ENCODE peak calls at places on chromosomes 13 and 19, in five cellular contexts. W is endodermal cell, P is GM12865, O is cardiac muscle cell, Y is uterus. U is an unnamed sample.

GRCh38 chr13:113941571-113942191 is 32.2 kb downstream of the C13orf46 start:
- DNase-seq in W (no peak), Y (no peak), P (no peak), O (peak; percentile 37), U (peak; percentile 28)

GRCh38 chr13:61884830-61885229 is 469.2 kb upstream of the PCDH20 start:
- DNase-seq in P (no peak), W (no peak), O (no peak), Y (no peak), U (no peak)

GRCh38 chr19:33473644-33474305 is 47.8 kb downstream of the PEPD start:
- DNase-seq in P (no peak), Y (no peak), W (peak; percentile 19), O (peak; percentile 21), U (no peak)

GRCh38 chr19:21519488-21519887 is 14.1 kb downstream of the ZNF429 start:
- DNase-seq in O (peak; percentile 1), Y (no peak), P (no peak), W (no peak), U (no peak)

GRCh38 chr13:79246575-79246949 is 159.5 kb downstream of the RBM26 start:
- DNase-seq in W (no peak), P (peak; percentile 14), O (no peak), Y (no peak), U (no peak)

GRCh38 chr13:84927442-84928169 is 871.6 kb downstream of the SLITRK6 start:
- DNase-seq in Y (no peak), O (no peak), P (no peak), W (peak; percentile 49), U (no peak)

GRCh38 chr13:69565334-69565733 is 542.3 kb upstream of the ATXN8OS start:
- DNase-seq in O (peak; percentile 0), Y (no peak), W (peak; percentile 77), P (peak; percentile 55), U (no peak)

GRCh38 chr19:41000310-41000737 is 9.2 kb downstream of the CYP2B6 start:
- DNase-seq in O (no peak), P (no peak), Y (no peak), W (no peak), U (no peak)

GRCh38 chr13:51105046-51105445 is 6.0 kb downstream of the C13orf42 start:
- DNase-seq in O (no peak), Y (no peak), W (peak; percentile 46), P (no peak), U (no peak)

GRCh38 chr13:71661921-71662320 is 205.1 kb downstream of the DACH1 start:
- DNase-seq in Y (no peak), O (peak; percentile 92), P (no peak), W (no peak), U (no peak)

GRCh38 chr13:29562762-29563161 is 32.7 kb downstream of the SLC7A1 start:
- DNase-seq in Y (no peak), O (no peak), P (no peak), W (peak; percentile 32), U (no peak)

GRCh38 chr19:54325194-54325621 is 12.2 kb upstream of the LILRA5 start:
- DNase-seq in O (peak; percentile 56), W (peak; percentile 75), Y (no peak), P (peak; percentile 56), U (no peak)

GRCh38 chr19:1273263-1274041 is 1.9 kb upstream of the FAM174C start:
- DNase-seq in O (no peak), W (no peak), P (peak; percentile 34), Y (no peak), U (no peak)

GRCh38 chr13:43127103-43127817 is 103.9 kb downstream of the DNAJC15 start:
- DNase-seq in W (peak; percentile 70), O (peak; percentile 33), P (no peak), Y (no peak), U (no peak)

GRCh38 chr19:56110515-56111448 is 10.3 kb downstream of the ZNF787 start:
- DNase-seq in O (peak; percentile 72), Y (no peak), W (no peak), P (no peak), U (no peak)

GRCh38 chr13:95073826-95074345 is 227.4 kb downstream of the ABCC4 start:
- DNase-seq in P (no peak), O (peak; percentile 15), W (no peak), Y (no peak), U (no peak)

GRCh38 chr13:44667950-44668349 is 91.8 kb upstream of the TSC22D1 start:
- DNase-seq in O (peak; percentile 73), W (no peak), Y (no peak), P (peak; percentile 46), U (no peak)

GRCh38 chr13:59750860-59751259 is 412.9 kb downstream of the DIAPH3 start:
- DNase-seq in P (no peak), O (peak; percentile 75), W (peak; percentile 86), Y (no peak), U (no peak)

GRCh38 chr19:1942078-1942933 is 1.3 kb downstream of the CSNK1G2 start:
- DNase-seq in Y (peak; percentile 66), P (peak; percentile 83), W (peak; percentile 95), O (peak; percentile 73), U (peak; percentile 77)

GRCh38 chr13:110426745-110427144 is 119.7 kb downstream of the COL4A2 start:
- DNase-seq in W (no peak), Y (no peak), O (no peak), P (no peak), U (no peak)

GRCh38 chr19:35843676-35844481 is 8.4 kb downstream of the NPHS1 start:
- DNase-seq in P (peak; percentile 28), O (peak; percentile 33), W (peak; percentile 95), Y (no peak), U (no peak)

GRCh38 chr19:48308695-48309586 is 16.4 kb upstream of the EMP3 start:
- DNase-seq in Y (no peak), O (peak; percentile 39), P (peak; percentile 38), W (peak; percentile 84), U (no peak)

GRCh38 chr19:55962186-55962585 is 14.6 kb downstream of the NLRP8 start:
- DNase-seq in O (no peak), Y (no peak), P (no peak), W (no peak), U (no peak)

GRCh38 chr13:48161530-48162179 is 66.8 kb upstream of the MED4 start:
- DNase-seq in O (no peak), W (no peak), Y (no peak), P (no peak), U (peak; percentile 96)

GRCh38 chr19:34393629-34394028 is 10.6 kb upstream of the PDCD2L start:
- DNase-seq in P (no peak), Y (no peak), W (no peak), O (no peak), U (no peak)

GRCh38 chr19:4051175-4052101 is 15.3 kb downstream of the ZBTB7A start:
- DNase-seq in W (no peak), Y (no peak), P (no peak), O (peak; percentile 54), U (peak; percentile 98)

GRCh38 chr19:13718733-13719132 is 45.6 kb upstream of the MRI1 start:
- DNase-seq in O (peak; percentile 59), P (peak; percentile 17), W (peak; percentile 63), Y (peak; percentile 17), U (no peak)

GRCh38 chr19:58229255-58229639 is 533 bp downstream of the ZNF544 start:
- DNase-seq in O (peak; percentile 36), W (peak; percentile 81), Y (no peak), P (peak; percentile 48), U (no peak)

GRCh38 chr19:28700176-28700575 is 512.8 kb downstream of the UQCRFS1 start:
- DNase-seq in Y (no peak), W (no peak), P (no peak), O (peak; percentile 18), U (no peak)

GRCh38 chr13:77506874-77507273 is 28.6 kb upstream of the SCEL start:
- DNase-seq in P (no peak), Y (no peak), W (no peak), O (no peak), U (no peak)
- TF ChIP-seq CTCF in P (no peak), Y (no peak), W (peak; percentile 44), O (no peak), U (no peak)

GRCh38 chr13:24489721-24490120 is 22.9 kb downstream of the PARP4 start:
- DNase-seq in Y (no peak), O (no peak), W (no peak), P (no peak), U (no peak)

GRCh38 chr13:24493356-24493755 is 19.2 kb downstream of the PARP4 start:
- DNase-seq in O (peak; percentile 7), P (no peak), Y (no peak), W (no peak), U (no peak)

GRCh38 chr13:24497742-24498141 is 14.8 kb downstream of the PARP4 start:
- DNase-seq in O (no peak), P (no peak), Y (no peak), W (no peak), U (no peak)

GRCh38 chr13:24495151-24495729 is 17.3 kb downstream of the PARP4 start:
- DNase-seq in W (no peak), P (no peak), O (no peak), Y (no peak), U (no peak)

DNA sequence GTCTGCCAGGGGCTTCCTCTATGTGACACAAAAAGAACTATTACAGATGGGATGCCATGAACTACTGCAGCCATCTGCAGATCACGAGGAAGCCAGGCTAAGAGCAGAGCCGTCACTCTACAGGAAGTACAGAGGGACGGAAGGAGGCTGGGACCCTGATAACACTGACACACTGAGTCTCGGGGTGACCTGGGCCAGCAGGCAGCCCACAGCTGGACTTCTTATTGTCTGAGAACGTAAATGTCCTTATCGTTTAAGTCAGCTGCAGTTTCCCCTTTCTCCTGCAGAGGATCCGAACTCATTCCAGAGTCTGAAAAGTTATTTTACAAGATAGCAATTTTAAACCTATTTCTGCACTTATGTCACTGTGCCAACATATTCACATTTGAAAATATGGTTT is 20.7 kb downstream of the PARP4 start:
- DNase-seq in O (peak; percentile 50), W (no peak), Y (no peak), P (no peak), U (no peak)
- TF ChIP-seq CTCF in O (peak; percentile 46), W (peak; percentile 48), Y (no peak), P (no peak), U (no peak)

GRCh38 chr13:99577934-99578917 is 77.0 kb downstream of the TM9SF2 start:
- DNase-seq in P (peak; percentile 24), W (no peak), Y (no peak), O (peak; percentile 29), U (no peak)
- TF ChIP-seq CTCF in P (no peak), W (peak; percentile 57), Y (no peak), O (peak; percentile 36), U (no peak)

GRCh38 chr19:39199025-39199424 is 2.3 kb downstream of the NCCRP1 start:
- DNase-seq in O (peak; percentile 81), P (no peak), W (no peak), Y (peak; percentile 48), U (no peak)

GRCh38 chr19:39196860-39197562 is at the start of gene NCCRP1:
- DNase-seq in P (no peak), O (no peak), W (peak; percentile 76), Y (no peak), U (no peak)

GRCh38 chr19:39196320-39196719 is 444 bp upstream of the NCCRP1 start:
- DNase-seq in O (no peak), Y (no peak), P (no peak), W (peak; percentile 68), U (no peak)

GRCh38 chr19:39195755-39196154 is 1.0 kb upstream of the NCCRP1 start:
- DNase-seq in W (no peak), Y (no peak), O (no peak), P (no peak), U (no peak)

DNA sequence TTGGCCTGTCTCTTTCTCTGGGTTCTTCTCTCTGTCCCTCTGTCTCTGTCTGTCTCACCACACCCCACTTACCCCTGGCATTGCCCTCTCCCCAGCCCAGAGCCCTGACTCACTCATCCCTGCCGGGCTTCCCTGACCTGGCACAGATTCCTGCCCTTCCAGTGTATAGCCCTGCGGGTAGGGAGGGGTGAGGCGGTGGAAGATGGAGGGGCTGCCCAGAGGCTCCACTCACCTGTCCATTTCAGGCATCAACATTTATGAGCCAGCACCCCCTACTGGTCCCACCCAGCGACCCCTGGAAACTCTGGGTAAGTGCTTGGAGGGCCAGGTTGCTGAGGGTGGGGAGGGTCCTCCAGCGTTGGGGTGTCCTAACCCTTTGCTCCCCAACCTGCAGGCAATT is 1.0 kb downstream of the NCCRP1 start:
- DNase-seq in Y (no peak), W (peak; percentile 63), O (no peak), P (no peak), U (no peak)
- TF ChIP-seq CTCF in Y (no peak), W (peak; percentile 51), O (no peak), P (no peak), U (no peak)